ENCODE peak calls at places on chromosomes 13 and 19, in ten cellular contexts. F, A, X, C, R, V, U, H, E and D are unnamed samples.

GRCh38 chr13:110116072-110116487 is 190.9 kb downstream of the COL4A1 start:
- DNase-seq in F (peak; percentile 64), A (peak; percentile 82), X (no peak), C (no peak), R (peak; percentile 79), V (peak; percentile 78), U (peak; percentile 60), H (no peak), E (no peak), D (peak; percentile 44)

GRCh38 chr13:74669149-74669548 is 534.9 kb upstream of the KLF12 start:
- DNase-seq in F (no peak), A (no peak), X (no peak), C (no peak), R (no peak), V (no peak), U (no peak), H (no peak), E (no peak), D (no peak)

GRCh38 chr19:49331616-49332055 is 3.6 kb upstream of the CD37 start:
- DNase-seq in F (peak; percentile 51), A (peak; percentile 71), X (no peak), C (no peak), R (peak; percentile 77), V (peak; percentile 63), U (peak; percentile 57), H (peak; percentile 76), E (no peak), D (no peak)

GRCh38 chr19:41691268-41691970 is 3.3 kb upstream of the CEACAM7 start:
- DNase-seq in F (peak; percentile 23), A (peak; percentile 61), X (no peak), C (no peak), R (peak; percentile 42), V (peak; percentile 43), U (no peak), H (peak; percentile 40), E (no peak), D (no peak)

GRCh38 chr19:5147074-5147970 is 178.4 kb downstream of the KDM4B start:
- DNase-seq in F (no peak), A (no peak), X (no peak), C (no peak), R (no peak), V (no peak), U (no peak), H (no peak), E (no peak), D (no peak)

GRCh38 chr13:57996717-57997116 is 365.2 kb downstream of the PCDH17 start:
- DNase-seq in F (no peak), A (no peak), X (no peak), C (no peak), R (no peak), V (no peak), U (no peak), H (peak; percentile 60), E (no peak), D (no peak)

GRCh38 chr19:39402417-39403297 is 4.0 kb upstream of the ZFP36 start:
- DNase-seq in F (peak; percentile 95), A (peak; percentile 91), X (peak; percentile 81), C (peak; percentile 87), R (peak; percentile 91), V (peak; percentile 81), U (peak; percentile 93), H (peak; percentile 96), E (peak; percentile 92), D (peak; percentile 94)

GRCh38 chr13:102940143-102940542 is 94.3 kb downstream of the ERCC5 start:
- DNase-seq in F (no peak), A (peak; percentile 50), X (no peak), C (no peak), R (peak; percentile 4), V (peak; percentile 47), U (no peak), H (no peak), E (no peak), D (no peak)

GRCh38 chr13:39655569-39656324 is at the start of gene COG6:
- DNase-seq in F (peak; percentile 89), A (peak; percentile 95), X (peak; percentile 39), C (peak; percentile 61), R (peak; percentile 84), V (peak; percentile 86), U (peak; percentile 80), H (peak; percentile 83), E (peak; percentile 74), D (peak; percentile 82)
- TF ChIP-seq CTCF in F (no peak), A (peak; percentile 9), X (no peak), C (no peak), R (no peak), V (no peak), U (no peak), H (no peak), E (peak; percentile 42), D (peak; percentile 44)

DNA sequence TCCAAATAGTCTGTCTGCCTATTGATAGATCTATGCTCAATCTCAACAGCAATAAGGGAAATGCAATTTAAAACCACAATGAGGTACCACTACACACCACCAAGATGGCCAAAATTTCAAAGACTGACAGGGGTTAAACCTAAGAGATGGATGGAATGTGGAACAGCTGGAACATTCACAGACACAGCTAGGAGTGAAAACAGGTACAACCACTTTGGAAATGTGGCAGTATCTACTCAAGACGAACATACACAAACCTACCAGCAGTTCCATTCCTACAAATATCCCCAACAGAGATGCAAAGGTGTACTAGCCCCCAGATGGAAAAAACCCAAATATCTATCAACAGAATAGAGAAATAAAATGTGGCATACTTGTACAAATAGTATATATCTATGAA is 86.4 kb downstream of the TSC22D1 start:
- DNase-seq in F (no peak), A (no peak), X (no peak), C (no peak), R (no peak), V (no peak), U (no peak), H (no peak), E (no peak), D (no peak)
- TF ChIP-seq CTCF in F (no peak), A (no peak), X (no peak), C (no peak), R (no peak), V (no peak), U (no peak), H (no peak), E (no peak), D (no peak)

GRCh38 chr13:28751210-28751935 is 32.6 kb upstream of the SLC46A3 start:
- DNase-seq in F (no peak), A (no peak), X (no peak), C (no peak), R (no peak), V (no peak), U (no peak), H (peak; percentile 43), E (no peak), D (no peak)

GRCh38 chr13:28753946-28754345 is 35.2 kb upstream of the SLC46A3 start:
- DNase-seq in F (no peak), A (no peak), X (no peak), C (no peak), R (no peak), V (no peak), U (no peak), H (no peak), E (no peak), D (no peak)

GRCh38 chr13:28755546-28755870 is 36.7 kb upstream of the SLC46A3 start:
- DNase-seq in F (no peak), A (no peak), X (no peak), C (no peak), R (no peak), V (no peak), U (no peak), H (no peak), E (no peak), D (no peak)

GRCh38 chr13:28753208-28753892 is 34.6 kb upstream of the SLC46A3 start:
- DNase-seq in F (peak; percentile 59), A (peak; percentile 79), X (no peak), C (peak; percentile 79), R (peak; percentile 92), V (no peak), U (peak; percentile 91), H (peak; percentile 93), E (no peak), D (peak; percentile 16)

DNA sequence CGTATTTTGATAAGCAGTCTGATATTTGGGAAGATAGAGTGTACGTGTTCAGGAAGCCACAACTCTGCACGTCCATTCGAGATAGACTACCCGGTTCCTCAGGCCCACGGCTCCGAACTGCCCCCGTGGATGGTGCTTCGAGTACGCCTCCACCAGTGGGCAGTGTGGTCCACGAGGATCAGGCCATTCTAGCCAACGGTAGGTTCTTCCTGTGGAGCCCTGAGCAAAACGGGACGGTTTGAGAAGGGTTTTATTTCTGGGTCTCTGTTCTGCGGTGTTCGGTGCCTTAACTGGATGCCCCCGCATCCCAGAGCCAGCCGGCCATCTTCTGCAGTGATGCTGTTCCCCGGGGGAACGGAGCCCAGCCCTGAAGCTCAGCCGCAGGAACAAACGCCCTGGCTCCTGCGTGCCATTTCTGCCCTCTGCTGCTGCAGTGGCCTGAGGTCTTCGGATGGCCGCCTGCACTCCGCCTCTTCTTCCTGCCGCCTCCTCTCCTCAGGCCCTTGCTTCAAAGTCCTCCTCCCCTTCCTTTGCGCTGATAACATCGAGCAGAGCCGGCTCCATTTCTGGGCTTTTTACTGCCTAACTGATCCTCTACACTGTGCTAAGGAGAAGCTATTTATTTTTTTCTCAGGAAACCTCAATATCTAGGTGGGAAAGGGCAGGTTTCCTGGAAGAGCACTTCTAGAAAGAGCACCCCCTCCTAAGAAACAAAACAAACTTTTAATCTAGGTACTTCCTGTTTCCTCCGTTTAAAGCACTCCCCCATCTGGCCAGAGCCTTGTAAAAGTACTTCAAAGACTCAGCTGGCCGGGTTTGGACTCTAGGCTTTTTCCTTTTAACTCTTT is 36.2 kb upstream of the SLC46A3 start:
- DNase-seq in F (peak; percentile 23), A (peak; percentile 67), X (no peak), C (no peak), R (peak; percentile 40), V (no peak), U (peak; percentile 13), H (peak; percentile 11), E (no peak), D (peak; percentile 32)
- TF ChIP-seq CTCF in F (no peak), A (peak; percentile 51), X (no peak), C (no peak), R (no peak), V (peak; percentile 2), U (peak; percentile 14), H (no peak), E (peak; percentile 26), D (no peak)

GRCh38 chr13:28528848-28529247 is 33.9 kb upstream of the FLT1 start:
- DNase-seq in F (no peak), A (no peak), X (no peak), C (no peak), R (no peak), V (no peak), U (no peak), H (peak; percentile 33), E (no peak), D (no peak)
- TF ChIP-seq CTCF in F (no peak), A (no peak), X (no peak), C (no peak), R (no peak), V (no peak), U (peak; percentile 13), H (no peak), E (no peak), D (no peak)